ENCODE peak calls at places on chromosomes 11 and 22, in nine cellular contexts. G is GM06990, P is fibroblast of the aortic adventitia, H is lower leg skin, B is lower lobe of right lung, W is mucosa of descending colon, N is neuronal stem cell, T is psoas muscle, X is aorta. I is an unnamed sample.

GRCh38 chr11:70247042-70247709 is 23.3 kb upstream of the PPFIA1 start:
- DNase-seq in H (no peak), X (no peak), W (no peak), T (peak), G (no peak), N (no peak), P (no peak), B (no peak), I (no peak)

GRCh38 chr11:131978351-131978750 is 607.9 kb downstream of the NTM start:
- DNase-seq in T (no peak), B (no peak), G (no peak), H (no peak), P (no peak), N (no peak), X (no peak), W (no peak), I (no peak)

GRCh38 chr22:50031189-50032091 is 18.9 kb upstream of the IL17REL start:
- DNase-seq in P (no peak), B (no peak), W (no peak), X (peak), G (no peak), H (no peak), T (peak), N (no peak), I (no peak)

GRCh38 chr11:12864316-12865156 is 144.6 kb upstream of the RASSF10 start:
- DNase-seq in N (peak), G (no peak), H (no peak), B (no peak), T (no peak), X (no peak), P (no peak), W (no peak), I (no peak)

GRCh38 chr11:11584937-11585336 is 36.9 kb downstream of the GALNT18 start:
- DNase-seq in H (no peak), T (no peak), N (no peak), X (no peak), B (no peak), G (no peak), W (no peak), P (peak), I (no peak)

GRCh38 chr11:2932850-2933251 is 3.6 kb upstream of the PHLDA2 start:
- DNase-seq in B (peak), H (no peak), X (peak), P (peak), N (no peak), G (no peak), W (peak), T (peak), I (no peak)

GRCh38 chr11:72740562-72741428 is 11.4 kb downstream of the ARAP1 start:
- DNase-seq in T (peak), H (no peak), P (no peak), W (no peak), X (no peak), G (no peak), N (no peak), B (no peak), I (no peak)

GRCh38 chr11:69274531-69275016 is 19.4 kb upstream of the MYEOV start:
- DNase-seq in B (peak), X (no peak), N (no peak), H (peak), G (no peak), P (no peak), W (peak), T (no peak), I (no peak)

GRCh38 chr22:40118979-40119378 is 58.7 kb upstream of the TNRC6B start:
- DNase-seq in H (no peak), P (no peak), X (no peak), B (no peak), T (no peak), N (no peak), G (no peak), W (no peak), I (no peak)

GRCh38 chr22:49916851-49917250 is 1.4 kb downstream of the ALG12 start:
- DNase-seq in B (peak), X (no peak), N (no peak), W (peak), T (no peak), P (no peak), H (no peak), G (no peak), I (no peak)

GRCh38 chr22:24330636-24331035 is 60.0 kb downstream of the SPECC1L start:
- DNase-seq in G (no peak), T (no peak), H (no peak), W (no peak), P (peak), X (no peak), B (no peak), N (no peak), I (no peak)

GRCh38 chr11:128809128-128809527 is 58.0 kb downstream of the KCNJ1 start:
- DNase-seq in W (no peak), H (no peak), N (no peak), T (no peak), X (no peak), P (no peak), B (no peak), G (no peak), I (no peak)

GRCh38 chr11:95780544-95780943 is 9.0 kb downstream of the FAM76B start:
- DNase-seq in G (no peak), T (no peak), H (no peak), P (no peak), X (no peak), W (no peak), N (no peak), B (no peak), I (no peak)

GRCh38 chr22:39308614-39309363 is 10.6 kb downstream of the RPL3 start:
- DNase-seq in H (peak), W (no peak), P (peak), B (peak), X (peak), G (no peak), T (peak), N (no peak), I (no peak)

GRCh38 chr11:36492724-36493304 is 17.3 kb downstream of the TRAF6 start:
- DNase-seq in T (no peak), N (peak), H (no peak), P (peak), G (no peak), X (no peak), W (no peak), B (no peak), I (peak)

GRCh38 chr22:46770726-46771125 is 8.3 kb downstream of the TBC1D22A start:
- DNase-seq in T (no peak), B (no peak), G (no peak), P (no peak), X (peak), W (peak), H (no peak), N (no peak), I (no peak)

GRCh38 chr11:72764503-72764902 is 12.3 kb upstream of the ARAP1 start:
- DNase-seq in B (peak), G (no peak), N (no peak), W (peak), P (no peak), T (no peak), X (no peak), H (no peak), I (no peak)

GRCh38 chr11:11231763-11232162 is 121.3 kb downstream of the CSNK2A3 start:
- DNase-seq in H (no peak), X (no peak), P (no peak), G (no peak), W (no peak), B (no peak), N (no peak), T (no peak), I (no peak)

GRCh38 chr22:44441401-44442185 is 56.4 kb downstream of the RTL6 start:
- DNase-seq in B (no peak), P (no peak), X (no peak), H (no peak), G (no peak), N (no peak), W (no peak), T (no peak), I (no peak)

GRCh38 chr11:131889760-131890620 is 519.6 kb downstream of the NTM start:
- DNase-seq in P (no peak), B (no peak), G (no peak), H (no peak), T (no peak), W (no peak), X (no peak), N (no peak), I (no peak)

GRCh38 chr11:3134651-3135490 is 30.2 kb downstream of the OSBPL5 start:
- DNase-seq in W (peak), G (no peak), N (no peak), X (peak), B (peak), P (no peak), H (no peak), T (peak), I (no peak)

GRCh38 chr22:26549902-26550497 is 37.7 kb upstream of the TFIP11 start:
- DNase-seq in X (no peak), H (no peak), T (no peak), P (no peak), W (no peak), N (no peak), B (no peak), G (no peak), I (no peak)

GRCh38 chr22:26548303-26548702 is 36.0 kb upstream of the TFIP11 start:
- DNase-seq in B (no peak), G (no peak), W (no peak), H (no peak), N (no peak), P (no peak), T (no peak), X (no peak), I (no peak)

GRCh38 chr22:26547837-26548236 is 35.6 kb upstream of the TFIP11 start:
- DNase-seq in G (no peak), H (no peak), T (no peak), N (no peak), B (no peak), X (no peak), P (no peak), W (no peak), I (no peak)

GRCh38 chr22:26547426-26547825 is 35.2 kb upstream of the TFIP11 start:
- DNase-seq in P (no peak), H (no peak), N (no peak), X (no peak), T (no peak), B (no peak), G (no peak), W (no peak), I (no peak)

DNA sequence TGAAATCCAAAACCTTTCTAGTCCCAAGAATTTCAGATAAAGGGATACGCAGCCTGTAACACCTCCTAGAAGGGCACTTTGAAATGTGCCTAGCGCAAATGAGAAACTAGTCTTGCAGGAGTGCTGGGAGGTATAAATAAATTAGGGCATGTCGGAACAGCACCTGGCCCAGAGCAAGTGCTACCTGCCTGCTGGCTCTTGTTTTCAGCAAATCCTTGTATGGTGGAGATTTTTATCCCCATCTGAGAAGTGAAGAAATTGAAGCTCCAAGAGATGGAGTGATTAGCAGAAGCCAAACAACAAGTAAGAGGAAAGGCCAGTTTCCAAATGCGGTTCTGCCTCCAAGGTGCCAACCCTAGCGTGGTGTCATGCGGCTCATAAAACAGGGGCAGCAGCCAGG is 36.7 kb upstream of the TFIP11 start:
- DNase-seq in P (no peak), G (no peak), W (no peak), T (no peak), X (no peak), H (peak), N (no peak), B (no peak), I (no peak)
- H3K4me3 ChIP-seq in P (no peak), G (no peak), W (no peak), T (no peak), X (no peak), H (no peak), N (no peak), B (no peak), I (no peak)

DNA sequence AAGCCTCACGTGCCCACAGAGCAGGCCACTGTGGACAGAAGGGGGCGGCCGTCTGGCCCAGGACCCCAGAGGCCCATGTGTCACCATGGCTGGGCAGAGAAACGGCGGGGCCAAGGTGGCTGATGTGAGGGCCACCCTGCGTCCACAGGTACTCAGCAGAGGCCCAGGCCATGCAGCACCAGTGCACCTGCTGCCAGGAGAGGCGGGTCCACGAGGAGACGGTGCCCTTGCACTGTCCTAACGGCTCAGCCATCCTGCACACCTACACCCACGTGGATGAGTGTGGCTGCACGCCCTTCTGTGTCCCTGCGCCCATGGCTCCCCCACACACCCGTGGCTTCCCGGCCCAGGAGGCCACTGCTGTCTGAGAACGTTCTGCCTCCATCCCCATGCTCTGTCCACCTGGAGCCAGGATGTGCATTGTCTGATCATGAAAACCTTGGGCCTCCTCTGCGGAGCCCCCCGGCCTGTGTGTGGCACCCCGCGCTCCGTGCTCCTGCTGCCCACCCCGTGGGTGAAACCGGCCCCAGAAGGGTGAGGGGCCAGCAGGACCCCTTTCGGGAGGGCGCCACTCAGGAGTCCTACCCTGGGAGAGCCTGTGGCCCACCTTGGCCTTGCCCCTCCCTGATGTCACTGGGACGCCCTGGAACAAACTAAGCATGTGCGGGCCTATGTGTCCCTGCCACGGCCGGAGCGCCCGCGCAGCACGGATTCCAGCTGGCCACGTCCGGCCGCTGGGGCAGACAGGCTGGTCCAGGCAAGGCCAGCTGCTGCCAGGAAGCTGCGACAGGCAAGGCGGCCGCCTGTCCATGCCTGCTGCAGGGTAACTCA is 38.6 kb downstream of the MUC5B start:
- DNase-seq in W (no peak), H (no peak), T (peak), P (no peak), B (no peak), N (no peak), X (no peak), G (no peak), I (no peak)
- H3K4me3 ChIP-seq in W (no peak), H (no peak), T (peak), P (no peak), B (peak), N (no peak), X (no peak), G (peak), I (peak)

DNA sequence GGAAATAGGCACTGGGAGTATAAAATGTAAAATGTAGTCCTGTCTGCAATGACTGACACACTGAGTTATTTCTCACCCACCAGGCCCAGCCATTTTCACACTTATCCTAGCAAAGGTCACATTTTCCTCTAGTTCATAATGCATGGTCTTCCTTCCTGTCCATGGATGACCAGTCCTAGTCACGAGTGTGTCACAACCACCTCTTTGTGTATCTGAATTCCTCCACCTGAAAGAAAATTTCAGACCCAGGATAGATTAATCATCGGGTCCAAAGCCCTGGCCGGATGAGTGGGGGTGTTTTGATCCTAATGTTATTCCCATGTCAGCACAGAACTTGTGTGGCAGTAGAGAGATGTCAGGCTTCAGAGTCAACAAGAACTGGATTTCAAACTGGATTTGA is at the start of gene MRGPRX4:
- DNase-seq in B (no peak), T (no peak), N (no peak), X (no peak), W (no peak), G (no peak), H (no peak), P (no peak), I (no peak)
- H3K4me3 ChIP-seq in B (no peak), T (no peak), N (no peak), X (no peak), W (no peak), G (no peak), H (no peak), P (no peak), I (no peak)

GRCh38 chr11:6319879-6320410 is 356 bp downstream of the CAVIN3 start:
- DNase-seq in W (peak), X (peak), B (peak), T (peak), N (peak), H (peak), P (peak), G (peak), I (no peak)

GRCh38 chr11:6321356-6321755 is 1.1 kb upstream of the CAVIN3 start:
- DNase-seq in P (no peak), H (peak), N (no peak), X (no peak), T (no peak), W (no peak), G (no peak), B (no peak), I (no peak)

GRCh38 chr11:6321961-6322362 is 1.7 kb upstream of the CAVIN3 start:
- DNase-seq in N (peak), B (no peak), T (no peak), P (peak), X (no peak), G (no peak), H (no peak), W (no peak), I (no peak)

GRCh38 chr11:6319001-6319878 is 1.1 kb downstream of the CAVIN3 start:
- DNase-seq in W (peak), G (peak), T (peak), H (peak), X (peak), B (peak), N (no peak), P (peak), I (no peak)

GRCh38 chr11:6320411-6321207 is at the start of gene CAVIN3:
- DNase-seq in B (peak), X (peak), N (peak), G (peak), H (peak), T (peak), W (peak), P (peak), I (no peak)
- H3K4me3 ChIP-seq in B (peak), X (peak), N (peak), G (peak), H (peak), T (peak), W (peak), P (peak), I (peak)

GRCh38 chr11:60852639-60853468 is 2.9 kb downstream of the PTGDR2 start:
- DNase-seq in X (no peak), B (peak), T (peak), G (no peak), P (no peak), W (peak), H (no peak), N (no peak), I (no peak)
- H3K4me3 ChIP-seq in X (no peak), B (no peak), T (no peak), G (no peak), P (no peak), W (peak), H (no peak), N (peak), I (no peak)

DNA sequence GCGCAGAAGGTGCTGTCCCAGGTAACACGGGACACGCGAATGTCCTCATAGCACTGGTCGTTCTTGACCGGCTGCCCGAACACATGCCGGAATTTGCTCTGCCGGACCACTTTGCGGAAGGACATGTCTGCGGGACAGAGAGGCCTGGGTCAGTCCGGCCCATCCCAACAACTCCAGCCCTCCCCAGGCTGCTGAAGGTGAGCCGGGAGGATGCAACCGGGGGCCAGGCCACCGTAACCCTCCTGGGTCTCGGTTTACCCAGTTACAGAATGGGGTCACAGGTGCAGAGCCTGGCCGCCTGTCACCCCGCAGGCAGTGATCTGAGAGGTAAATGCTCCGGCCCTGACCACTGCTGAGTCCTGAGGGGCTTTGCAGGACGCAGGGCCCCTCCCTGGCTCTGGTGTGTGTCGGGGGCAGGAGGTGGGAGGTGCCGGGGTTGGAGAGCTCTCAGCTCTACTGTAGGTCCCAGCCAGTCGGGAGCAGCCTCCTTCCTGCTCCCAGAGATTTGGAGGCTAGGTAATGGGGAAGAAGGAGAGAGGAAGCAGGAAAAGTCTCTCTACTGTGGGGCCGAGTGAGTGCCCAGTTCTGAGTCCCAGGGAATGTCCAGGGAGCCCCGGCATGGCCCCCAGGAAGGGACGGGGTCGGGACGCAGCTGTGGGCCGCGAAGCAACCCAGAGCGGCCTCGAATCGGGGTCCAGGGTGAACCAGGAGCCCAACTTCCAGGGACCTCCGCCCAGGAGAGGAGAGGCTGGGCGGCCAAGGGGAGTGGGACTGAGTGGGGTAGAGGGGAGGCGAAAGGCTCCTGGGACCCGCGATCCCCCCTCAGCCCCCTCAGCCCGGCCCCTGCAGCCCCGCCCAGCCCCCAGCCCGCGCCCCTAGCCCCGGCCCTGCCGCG is 525 bp downstream of the CORO1B start:
- DNase-seq in P (no peak), X (no peak), G (no peak), H (no peak), T (no peak), W (no peak), B (no peak), N (no peak), I (no peak)
- H3K4me3 ChIP-seq in P (peak), X (peak), G (peak), H (peak), T (peak), W (peak), B (peak), N (peak), I (no peak)

GRCh38 chr11:115523727-115524399 is 19.6 kb upstream of the CADM1 start:
- DNase-seq in H (no peak), W (no peak), T (no peak), B (no peak), G (no peak), N (no peak), P (no peak), X (no peak), I (no peak)
- H3K4me3 ChIP-seq in H (no peak), W (no peak), T (no peak), B (no peak), G (no peak), N (no peak), P (no peak), X (no peak), I (no peak)

GRCh38 chr11:122157540-122158173 is 41.6 kb upstream of the BLID start:
- DNase-seq in P (no peak), B (no peak), X (no peak), G (no peak), N (no peak), H (no peak), T (no peak), W (no peak), I (no peak)
- H3K4me3 ChIP-seq in P (peak), B (peak), X (peak), G (no peak), N (no peak), H (no peak), T (peak), W (no peak), I (peak)